ENCODE peak calls at places on chromosomes 6 and 20, in six cellular contexts. V is AG08395, Q is GM10248, G is Right ventricle myocardium superior, E is BJ, Y is NCI-H1105 treated with DMSO at 0.1 percent for 48 hours. U is an unnamed sample.

GRCh38 chr6:24358219-24358821 is 461 bp upstream of the DCDC2 start:
- DNase-seq in E (no peak), V (no peak), Y (no peak), Q (no peak), G (no peak), U (no peak)

GRCh38 chr6:69735029-69735428 is 61.8 kb downstream of the LMBRD1 start:
- DNase-seq in Y (no peak), E (no peak), G (no peak), V (no peak), Q (no peak), U (no peak)

GRCh38 chr6:57284056-57284455 is 33.4 kb upstream of the PRIM2 start:
- DNase-seq in G (no peak), E (no peak), V (no peak), Y (no peak), Q (no peak), U (no peak)

GRCh38 chr20:45944151-45944964 is 9.9 kb downstream of the PCIF1 start:
- DNase-seq in V (no peak), E (no peak), Q (no peak), G (no peak), Y (no peak), U (no peak)

GRCh38 chr6:25278557-25278913 is 639 bp upstream of the CARMIL1 start:
- DNase-seq in E (no peak), G (no peak), V (peak; percentile 14), Y (no peak), Q (no peak), U (no peak)

GRCh38 chr6:45922728-45923351 is 92.8 kb downstream of the CLIC5 start:
- DNase-seq in Y (peak; percentile 55), V (peak; percentile 87), E (no peak), Q (peak; percentile 55), G (peak; percentile 76), U (no peak)

GRCh38 chr6:154805288-154805911 is 72.2 kb downstream of the SCAF8 start:
- DNase-seq in E (no peak), G (no peak), Q (peak; percentile 20), Y (peak; percentile 52), V (peak; percentile 55), U (no peak)

GRCh38 chr6:168455847-168456530 is 15.0 kb downstream of the SMOC2 start:
- DNase-seq in Q (no peak), E (no peak), V (no peak), Y (no peak), G (no peak), U (no peak)

GRCh38 chr20:41600926-41601631 is 17.1 kb downstream of the CHD6 start:
- DNase-seq in G (no peak), Y (no peak), Q (no peak), V (no peak), E (no peak), U (no peak)

GRCh38 chr6:158174024-158174423 is 5.9 kb downstream of the GTF2H5 start:
- DNase-seq in Y (no peak), E (no peak), Q (no peak), V (no peak), G (no peak), U (no peak)

GRCh38 chr6:30603961-30604360 is 13.1 kb downstream of the PPP1R10 start:
- DNase-seq in Q (no peak), G (no peak), Y (no peak), E (no peak), V (no peak), U (no peak)

GRCh38 chr6:100701728-100702127 is 179.4 kb downstream of the ASCC3 start:
- DNase-seq in E (no peak), G (no peak), Y (no peak), Q (no peak), V (no peak), U (no peak)

GRCh38 chr20:57667924-57668782 is 41.7 kb downstream of the PMEPA1 start:
- DNase-seq in Q (no peak), E (no peak), Y (no peak), G (no peak), V (no peak), U (no peak)

GRCh38 chr20:18527836-18528235 is 20.1 kb downstream of the SEC23B start:
- DNase-seq in Q (no peak), V (peak; percentile 79), G (no peak), Y (no peak), E (no peak), U (no peak)

GRCh38 chr6:95232477-95232876 is 344.9 kb upstream of the MANEA start:
- DNase-seq in G (no peak), Q (no peak), V (no peak), E (no peak), Y (no peak), U (no peak)

GRCh38 chr6:129691709-129692108 is 18.3 kb downstream of the ARHGAP18 start:
- DNase-seq in G (no peak), V (no peak), E (no peak), Q (no peak), Y (no peak), U (no peak)

GRCh38 chr20:53578492-53579222 is 15.0 kb downstream of the ZNF217 start:
- DNase-seq in G (no peak), E (peak; percentile 48), Q (peak; percentile 72), V (peak; percentile 85), Y (peak; percentile 86), U (no peak)

GRCh38 chr6:79384845-79385244 is 150.4 kb upstream of the HMGN3 start:
- DNase-seq in Y (peak; percentile 100), Q (no peak), E (no peak), G (peak; percentile 30), V (no peak), U (no peak)

GRCh38 chr6:132115714-132116366 is 164.7 kb upstream of the CCN2 start:
- DNase-seq in V (no peak), G (no peak), Y (no peak), E (no peak), Q (no peak), U (no peak)

GRCh38 chr6:166862287-166862977 is 93.9 kb downstream of the RNASET2 start:
- DNase-seq in Y (peak; percentile 74), G (no peak), E (no peak), V (peak; percentile 8), Q (peak; percentile 73), U (peak; percentile 59)

GRCh38 chr6:136846046-136846445 is 23.7 kb downstream of the PEX7 start:
- DNase-seq in E (no peak), G (no peak), V (peak; percentile 32), Y (peak; percentile 65), Q (peak; percentile 37), U (no peak)

GRCh38 chr6:130900913-130901312 is 73.7 kb downstream of the SMLR1 start:
- DNase-seq in V (peak; percentile 71), E (no peak), G (peak; percentile 64), Q (no peak), Y (no peak), U (no peak)

GRCh38 chr6:13681305-13682061 is 30.2 kb downstream of the RANBP9 start:
- DNase-seq in Y (no peak), E (no peak), V (no peak), G (no peak), Q (peak; percentile 28), U (no peak)

GRCh38 chr20:37438464-37439222 is 82.4 kb upstream of the NNAT start:
- DNase-seq in Q (no peak), E (no peak), Y (no peak), V (no peak), G (no peak), U (no peak)

GRCh38 chr6:36954262-36954931 is at the start of gene PI16:
- DNase-seq in G (peak; percentile 65), E (no peak), V (no peak), Q (no peak), Y (no peak), U (no peak)

GRCh38 chr6:113873043-113873667 is 16.0 kb downstream of the MARCKS start:
- DNase-seq in G (peak; percentile 63), E (no peak), V (no peak), Y (no peak), Q (peak; percentile 23), U (no peak)

GRCh38 chr20:51359947-51360346 is 182.6 kb downstream of the NFATC2 start:
- DNase-seq in E (no peak), Q (no peak), Y (no peak), G (no peak), V (no peak), U (no peak)

GRCh38 chr6:53926505-53926904 is 131.7 kb downstream of the LRRC1 start:
- DNase-seq in V (peak; percentile 35), E (no peak), Y (peak; percentile 38), G (no peak), Q (no peak), U (no peak)

GRCh38 chr6:90445533-90446108 is 141.3 kb downstream of the MAP3K7 start:
- DNase-seq in V (no peak), Y (no peak), E (no peak), G (no peak), Q (no peak), U (no peak)

GRCh38 chr6:81613606-81614005 is 138.9 kb downstream of the TENT5A start:
- DNase-seq in G (no peak), E (peak; percentile 39), Q (no peak), V (peak; percentile 52), Y (no peak), U (no peak)

GRCh38 chr6:88165877-88166492 is at the start of gene CNR1:
- DNase-seq in Q (no peak), V (peak; percentile 17), E (no peak), Y (peak; percentile 68), G (peak; percentile 63), U (no peak)

GRCh38 chr6:134379086-134379485 is 61.2 kb upstream of the SGK1 start:
- DNase-seq in Y (no peak), G (no peak), Q (peak; percentile 15), E (no peak), V (no peak), U (peak; percentile 90)

GRCh38 chr20:33796263-33796906 is 14.8 kb upstream of the CHMP4B start:
- DNase-seq in G (no peak), Q (no peak), E (no peak), V (no peak), Y (peak; percentile 94), U (no peak)

GRCh38 chr20:44070139-44070900 is 116.7 kb downstream of the JPH2 start:
- DNase-seq in G (no peak), Y (no peak), Q (peak; percentile 17), E (no peak), V (no peak), U (no peak)

GRCh38 chr20:11919046-11919445 is 1.4 kb downstream of the BTBD3 start:
- DNase-seq in Q (no peak), V (no peak), Y (peak; percentile 98), G (peak; percentile 54), E (no peak), U (no peak)

GRCh38 chr6:57305112-57305511 is 12.3 kb upstream of the PRIM2 start:
- DNase-seq in G (no peak), E (no peak), Y (no peak), V (peak; percentile 33), Q (no peak), U (no peak)

GRCh38 chr6:157528931-157529653 is 148.1 kb downstream of the ZDHHC14 start:
- DNase-seq in V (no peak), Y (no peak), Q (no peak), G (no peak), E (no peak), U (no peak)

U was measured in iPS DF 19.7.